ENCODE peak calls at places on chromosomes 2 and 18, in four cellular contexts. One of them, this sample, is unnamed. For H3K4me1, the result is how much of the 10 kb centered on the place peaks cover.

GRCh38 chr2:207408086-207408794 is 121.5 kb upstream of the CREB1 start:
- DNase-seq in astrocyte: no peak
- DNase-seq in mucosa of descending colon: no peak
- DNase-seq in sigmoid colon: no peak
- DNase-seq in this sample: no peak

GRCh38 chr2:30934071-30934470 is 126.8 kb upstream of the CAPN13 start:
- DNase-seq in astrocyte: no peak
- DNase-seq in mucosa of descending colon: no peak
- DNase-seq in sigmoid colon: no peak
- DNase-seq in this sample: no peak

GRCh38 chr2:26724004-26724750 is 31.7 kb downstream of the KCNK3 start:
- DNase-seq in astrocyte: peak
- DNase-seq in mucosa of descending colon: peak
- DNase-seq in sigmoid colon: peak
- DNase-seq in this sample: peak

GRCh38 chr18:14943486-14943885 is 195.5 kb downstream of the ANKRD30B start:
- DNase-seq in astrocyte: no peak
- DNase-seq in mucosa of descending colon: no peak
- DNase-seq in sigmoid colon: no peak
- DNase-seq in this sample: peak

GRCh38 chr2:16861154-16861929 is 195.7 kb upstream of the CYRIA start:
- DNase-seq in astrocyte: peak
- DNase-seq in mucosa of descending colon: no peak
- DNase-seq in sigmoid colon: no peak
- DNase-seq in this sample: no peak

GRCh38 chr2:188984680-188985079 is 10.5 kb downstream of the COL3A1 start:
- DNase-seq in astrocyte: peak
- DNase-seq in mucosa of descending colon: no peak
- DNase-seq in sigmoid colon: no peak
- DNase-seq in this sample: no peak

GRCh38 chr2:130366720-130367119 is 10.9 kb downstream of the PTPN18 start:
- DNase-seq in astrocyte: no peak
- DNase-seq in mucosa of descending colon: no peak
- DNase-seq in sigmoid colon: no peak
- DNase-seq in this sample: no peak

GRCh38 chr2:46029332-46029811 is 267.8 kb upstream of the EPAS1 start:
- DNase-seq in astrocyte: peak
- DNase-seq in mucosa of descending colon: no peak
- DNase-seq in sigmoid colon: no peak
- DNase-seq in this sample: no peak

GRCh38 chr2:222410534-222410933 is 13.8 kb upstream of the SGPP2 start:
- DNase-seq in astrocyte: peak
- DNase-seq in mucosa of descending colon: no peak
- DNase-seq in sigmoid colon: no peak
- DNase-seq in this sample: no peak

GRCh38 chr2:27736031-27736889 is 35.3 kb upstream of the MRPL33 start:
- DNase-seq in astrocyte: no peak
- DNase-seq in mucosa of descending colon: no peak
- DNase-seq in sigmoid colon: no peak
- DNase-seq in this sample: no peak

GRCh38 chr2:3127279-3127690 is 250.3 kb downstream of the EIPR1 start:
- DNase-seq in astrocyte: no peak
- DNase-seq in mucosa of descending colon: no peak
- DNase-seq in sigmoid colon: no peak
- DNase-seq in this sample: no peak

GRCh38 chr18:24731981-24732380 is 271.5 kb downstream of the HRH4 start:
- DNase-seq in astrocyte: no peak
- DNase-seq in mucosa of descending colon: no peak
- DNase-seq in sigmoid colon: no peak
- DNase-seq in this sample: no peak

GRCh38 chr2:135072125-135072997 is 20.3 kb downstream of the RAB3GAP1 start:
- DNase-seq in astrocyte: no peak
- DNase-seq in mucosa of descending colon: no peak
- DNase-seq in sigmoid colon: no peak
- DNase-seq in this sample: no peak

GRCh38 chr18:21134895-21135294 is 23.3 kb upstream of the ROCK1 start:
- DNase-seq in astrocyte: no peak
- DNase-seq in mucosa of descending colon: no peak
- DNase-seq in sigmoid colon: no peak
- DNase-seq in this sample: no peak

GRCh38 chr2:105822186-105822585 is 77.5 kb downstream of the NCK2 start:
- DNase-seq in astrocyte: no peak
- DNase-seq in mucosa of descending colon: no peak
- DNase-seq in sigmoid colon: no peak
- DNase-seq in this sample: no peak

GRCh38 chr2:48343571-48344440 is 186.1 kb upstream of the STON1 start:
- DNase-seq in astrocyte: peak
- DNase-seq in mucosa of descending colon: no peak
- DNase-seq in sigmoid colon: no peak
- DNase-seq in this sample: no peak

GRCh38 chr2:5950736-5951135 is 258.6 kb downstream of the SOX11 start:
- DNase-seq in astrocyte: no peak
- DNase-seq in mucosa of descending colon: no peak
- DNase-seq in sigmoid colon: no peak
- DNase-seq in this sample: no peak

GRCh38 chr18:14978962-14979535 is 231.1 kb downstream of the ANKRD30B start:
- DNase-seq in astrocyte: no peak
- DNase-seq in mucosa of descending colon: no peak
- DNase-seq in sigmoid colon: no peak
- DNase-seq in this sample: no peak

GRCh38 chr2:162821176-162821575 is 17.4 kb downstream of the KCNH7 start:
- DNase-seq in astrocyte: peak
- DNase-seq in mucosa of descending colon: no peak
- DNase-seq in sigmoid colon: no peak
- DNase-seq in this sample: no peak

GRCh38 chr2:164689020-164689419 is 67.7 kb upstream of the GRB14 start:
- DNase-seq in astrocyte: peak
- DNase-seq in mucosa of descending colon: no peak
- DNase-seq in sigmoid colon: no peak
- DNase-seq in this sample: no peak

GRCh38 chr2:11646530-11646929 is 23.5 kb downstream of the NTSR2 start:
- DNase-seq in astrocyte: no peak
- DNase-seq in mucosa of descending colon: no peak
- DNase-seq in sigmoid colon: peak
- DNase-seq in this sample: no peak

GRCh38 chr2:188293601-188294482 is 2.2 kb downstream of the GULP1 start:
- DNase-seq in astrocyte: peak
- DNase-seq in mucosa of descending colon: peak
- DNase-seq in sigmoid colon: peak
- DNase-seq in this sample: peak

GRCh38 chr2:101387151-101387807 is at the start of gene CREG2:
- DNase-seq in astrocyte: peak
- DNase-seq in mucosa of descending colon: peak
- DNase-seq in sigmoid colon: peak
- DNase-seq in this sample: peak

DNA sequence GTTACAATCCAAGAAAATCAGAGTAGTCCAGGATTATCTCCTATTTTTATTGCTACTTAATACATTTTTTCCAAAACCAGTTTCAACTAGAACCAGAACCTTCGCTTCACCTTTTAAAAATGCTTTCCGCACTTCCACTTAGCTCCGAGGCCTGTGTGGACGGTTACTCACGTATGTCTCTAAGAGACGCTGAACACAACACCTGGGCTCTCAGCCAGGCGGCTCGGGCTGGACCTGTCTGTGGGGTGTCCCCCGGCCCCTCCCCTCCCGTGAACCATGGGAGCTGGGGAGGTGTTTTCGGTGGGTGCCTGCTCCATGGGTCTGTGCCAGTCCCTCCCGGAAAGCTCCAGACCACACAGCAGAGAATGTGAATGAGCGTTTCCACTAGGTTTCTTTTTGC is 223.8 kb downstream of the GLI2 start:
- DNase-seq in astrocyte: peak
- DNase-seq in mucosa of descending colon: no peak
- DNase-seq in sigmoid colon: peak
- DNase-seq in this sample: peak
- H3K4me1 ChIP-seq in astrocyte: under half
- H3K4me1 ChIP-seq in mucosa of descending colon: under half
- H3K4me1 ChIP-seq in sigmoid colon: under half
- H3K4me1 ChIP-seq in this sample: under half

GRCh38 chr18:35029103-35029502 is 12.1 kb upstream of the MAPRE2 start:
- DNase-seq in astrocyte: peak
- DNase-seq in mucosa of descending colon: no peak
- DNase-seq in sigmoid colon: no peak
- DNase-seq in this sample: peak

GRCh38 chr18:35028556-35028955 is 12.7 kb upstream of the MAPRE2 start:
- DNase-seq in astrocyte: peak
- DNase-seq in mucosa of descending colon: no peak
- DNase-seq in sigmoid colon: no peak
- DNase-seq in this sample: no peak

GRCh38 chr18:35032113-35032512 is 9.1 kb upstream of the MAPRE2 start:
- DNase-seq in astrocyte: no peak
- DNase-seq in mucosa of descending colon: no peak
- DNase-seq in sigmoid colon: no peak
- DNase-seq in this sample: no peak

GRCh38 chr18:35029770-35030169 is 11.4 kb upstream of the MAPRE2 start:
- DNase-seq in astrocyte: no peak
- DNase-seq in mucosa of descending colon: no peak
- DNase-seq in sigmoid colon: no peak
- DNase-seq in this sample: no peak

GRCh38 chr18:35030234-35030989 is 10.8 kb upstream of the MAPRE2 start:
- DNase-seq in astrocyte: no peak
- DNase-seq in mucosa of descending colon: no peak
- DNase-seq in sigmoid colon: no peak
- DNase-seq in this sample: no peak
- H3K4me1 ChIP-seq in astrocyte: under half
- H3K4me1 ChIP-seq in mucosa of descending colon: under half
- H3K4me1 ChIP-seq in sigmoid colon: under half
- H3K4me1 ChIP-seq in this sample: under half

GRCh38 chr18:79797518-79798345 is at the start of gene KCNG2:
- DNase-seq in astrocyte: no peak
- DNase-seq in mucosa of descending colon: peak
- DNase-seq in sigmoid colon: peak
- DNase-seq in this sample: peak

GRCh38 chr18:79794851-79795250 is 2.9 kb upstream of the KCNG2 start:
- DNase-seq in astrocyte: no peak
- DNase-seq in mucosa of descending colon: no peak
- DNase-seq in sigmoid colon: peak
- DNase-seq in this sample: peak

GRCh38 chr18:79796016-79796415 is 1.7 kb upstream of the KCNG2 start:
- DNase-seq in astrocyte: no peak
- DNase-seq in mucosa of descending colon: no peak
- DNase-seq in sigmoid colon: peak
- DNase-seq in this sample: peak

GRCh38 chr18:79796531-79797390 is 977 bp upstream of the KCNG2 start:
- DNase-seq in astrocyte: no peak
- DNase-seq in mucosa of descending colon: peak
- DNase-seq in sigmoid colon: peak
- DNase-seq in this sample: peak

DNA sequence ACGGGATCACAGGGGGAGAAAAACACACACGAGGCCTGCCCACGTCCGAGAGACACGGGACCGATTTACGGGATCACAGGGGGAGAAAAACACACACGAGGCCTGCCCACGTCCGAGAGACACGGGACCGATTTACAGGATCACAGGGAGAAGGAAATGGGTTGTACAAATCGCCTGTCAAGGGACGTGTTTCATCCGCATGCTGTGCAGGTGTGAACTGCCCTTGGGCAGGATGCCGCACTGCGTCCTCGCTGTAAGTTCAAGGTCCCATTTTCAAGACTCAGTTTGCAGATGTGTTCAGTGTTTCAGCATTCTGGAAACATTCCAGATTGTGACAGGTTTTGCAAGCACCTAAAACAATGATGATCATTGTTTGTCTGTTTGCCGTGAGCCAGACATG is 2.3 kb upstream of the KCNG2 start:
- DNase-seq in astrocyte: no peak
- DNase-seq in mucosa of descending colon: no peak
- DNase-seq in sigmoid colon: no peak
- DNase-seq in this sample: peak
- H3K4me1 ChIP-seq in astrocyte: under half
- H3K4me1 ChIP-seq in mucosa of descending colon: under half
- H3K4me1 ChIP-seq in sigmoid colon: under half
- H3K4me1 ChIP-seq in this sample: under half

DNA sequence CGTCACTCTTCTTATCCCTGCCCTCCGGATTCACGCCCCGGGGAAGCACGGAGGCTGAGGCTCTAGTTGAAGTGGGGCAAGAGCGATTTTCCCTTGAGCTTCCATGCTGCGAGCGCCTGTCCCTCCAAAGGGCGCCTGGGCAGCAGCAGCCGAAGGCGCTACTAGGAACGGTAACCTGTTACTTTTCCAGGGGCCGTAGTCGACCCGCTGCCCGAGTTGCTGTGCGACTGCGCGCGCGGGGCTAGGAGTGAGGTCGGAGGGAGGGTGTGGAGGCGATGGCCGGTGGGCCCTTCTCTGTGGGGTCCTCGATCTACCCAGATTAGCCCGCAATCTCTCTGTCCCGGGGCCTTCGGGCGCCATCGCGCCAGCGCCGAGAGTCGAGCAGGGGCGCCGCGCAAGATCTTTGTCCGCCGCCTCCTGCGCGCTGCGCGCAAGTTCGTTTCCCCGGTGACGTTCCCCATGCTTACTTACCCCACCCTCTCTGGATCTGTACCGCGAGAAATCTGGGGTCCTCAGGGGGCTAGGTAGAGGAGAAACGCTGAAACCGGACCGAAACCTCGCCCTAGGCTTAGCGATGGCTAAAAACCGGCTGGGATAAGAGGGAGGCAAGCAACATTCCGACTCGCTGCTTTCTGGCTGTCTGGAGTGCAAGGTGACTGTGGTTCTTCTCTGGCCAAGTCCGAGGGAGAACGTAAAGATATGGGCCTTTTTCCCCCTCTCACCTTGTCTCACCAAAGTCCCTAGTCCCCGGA is 736 bp downstream of the GAD1 start:
- DNase-seq in astrocyte: peak
- DNase-seq in mucosa of descending colon: no peak
- DNase-seq in sigmoid colon: no peak
- DNase-seq in this sample: no peak
- H3K4me1 ChIP-seq in astrocyte: under half
- H3K4me1 ChIP-seq in mucosa of descending colon: under half
- H3K4me1 ChIP-seq in sigmoid colon: half or more
- H3K4me1 ChIP-seq in this sample: under half

GRCh38 chr2:209721497-209721896 is 50.1 kb upstream of the UNC80 start:
- DNase-seq in astrocyte: peak
- DNase-seq in mucosa of descending colon: no peak
- DNase-seq in sigmoid colon: no peak
- DNase-seq in this sample: no peak

GRCh38 chr2:209726311-209726710 is 45.3 kb upstream of the UNC80 start:
- DNase-seq in astrocyte: no peak
- DNase-seq in mucosa of descending colon: no peak
- DNase-seq in sigmoid colon: no peak
- DNase-seq in this sample: no peak

DNA sequence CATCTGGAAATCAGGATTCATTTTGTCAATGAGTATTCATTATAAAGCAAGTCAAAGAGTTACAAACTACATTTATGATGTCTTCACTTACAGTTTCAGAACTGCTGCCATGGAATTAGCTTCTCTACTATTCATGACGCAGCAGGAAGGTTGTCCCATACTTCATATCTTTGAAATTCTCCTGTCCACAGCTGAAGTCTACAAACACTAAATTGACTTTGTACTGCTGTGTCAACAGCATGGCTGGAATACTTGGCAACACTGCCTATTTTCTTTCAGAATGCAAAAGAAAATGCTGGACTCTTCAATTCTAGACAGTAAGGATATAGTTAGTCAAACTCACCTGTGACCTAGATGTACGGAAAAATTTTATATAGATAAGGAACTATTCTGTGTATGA is 44.6 kb upstream of the UNC80 start:
- DNase-seq in astrocyte: no peak
- DNase-seq in mucosa of descending colon: no peak
- DNase-seq in sigmoid colon: no peak
- DNase-seq in this sample: no peak
- H3K4me1 ChIP-seq in astrocyte: under half
- H3K4me1 ChIP-seq in mucosa of descending colon: under half
- H3K4me1 ChIP-seq in sigmoid colon: under half
- H3K4me1 ChIP-seq in this sample: under half

GRCh38 chr2:60530228-60530627 is 23.2 kb downstream of the BCL11A start:
- DNase-seq in astrocyte: no peak
- DNase-seq in mucosa of descending colon: peak
- DNase-seq in sigmoid colon: peak
- DNase-seq in this sample: no peak
- H3K4me1 ChIP-seq in astrocyte: under half
- H3K4me1 ChIP-seq in mucosa of descending colon: under half
- H3K4me1 ChIP-seq in sigmoid colon: half or more
- H3K4me1 ChIP-seq in this sample: under half